ENCODE peak calls at places on chromosomes 3 and 15, in nine cellular contexts. A is ELR; H is NCI-H2171; G is stimulated activated CD4-positive, alpha-beta T cell treated with anti-CD3 and anti-CD28 coated beads, Interleukin-1b, Interleukin-23, amount 100 ng/mL, for 4 hours; I is amygdala; F is activated gamma-delta T cell treated with Interleukin-2 at 50 U/mL for 16 hours; X is HFF-Myc; U is HEK293T; N is left ventricle myocardium inferior. M is an unnamed sample.
A peak's percentile ranks its signal among the peaks of the same experiment; 100 is the strongest.

GRCh38 chr3:184110316-184110725 is 13.5 kb downstream of the HTR3E start:
- DNase-seq in A (peak; percentile 80), H (no peak), G (no peak), I (no peak), F (no peak), X (no peak), U (no peak), N (no peak), M (no peak)

GRCh38 chr3:123571264-123571972 is 13.4 kb downstream of the HACD2 start:
- DNase-seq in A (no peak), H (no peak), G (no peak), I (no peak), F (no peak), X (no peak), U (no peak), N (no peak), M (no peak)

GRCh38 chr15:63112871-63113270 is 8.8 kb upstream of the LACTB start:
- DNase-seq in A (no peak), H (no peak), G (no peak), I (no peak), F (no peak), X (no peak), U (no peak), N (no peak), M (no peak)

GRCh38 chr15:65732698-65733097 is 59.4 kb downstream of the DENND4A start:
- DNase-seq in A (no peak), H (no peak), G (no peak), I (no peak), F (no peak), X (no peak), U (no peak), N (no peak), M (no peak)

GRCh38 chr3:160401301-160402095 is 2.0 kb downstream of the SMC4 start:
- DNase-seq in A (peak; percentile 81), H (no peak), G (no peak), I (no peak), F (no peak), X (no peak), U (no peak), N (no peak), M (peak; percentile 1)

GRCh38 chr3:2770451-2770850 is 339.7 kb downstream of the IL5RA start:
- DNase-seq in A (no peak), H (no peak), G (no peak), I (no peak), F (no peak), X (no peak), U (no peak), N (no peak), M (no peak)

GRCh38 chr15:28006116-28006911 is 92.8 kb downstream of the OCA2 start:
- DNase-seq in A (no peak), H (no peak), G (no peak), I (no peak), F (no peak), X (no peak), U (no peak), N (no peak), M (no peak)

GRCh38 chr3:14588713-14589112 is 48.6 kb upstream of the GRIP2 start:
- DNase-seq in A (no peak), H (no peak), G (no peak), I (no peak), F (no peak), X (no peak), U (no peak), N (no peak), M (no peak)

GRCh38 chr15:70269991-70270751 is 172.5 kb upstream of the TLE3 start:
- DNase-seq in A (no peak), H (peak; percentile 17), G (no peak), I (no peak), F (no peak), X (no peak), U (no peak), N (peak; percentile 57), M (no peak)

GRCh38 chr3:79414821-79415220 is 353.0 kb downstream of the ROBO1 start:
- DNase-seq in A (peak; percentile 23), H (no peak), G (no peak), I (no peak), F (no peak), X (no peak), U (no peak), N (peak; percentile 11), M (no peak)

GRCh38 chr3:94162700-94163099 is 99.8 kb downstream of the NSUN3 start:
- DNase-seq in A (peak; percentile 88), H (no peak), G (no peak), I (no peak), F (no peak), X (peak; percentile 25), U (no peak), N (no peak), M (no peak)

GRCh38 chr3:157532529-157533297 is 29.5 kb upstream of the VEPH1 start:
- DNase-seq in A (peak; percentile 94), H (peak; percentile 78), G (no peak), I (no peak), F (no peak), X (peak; percentile 90), U (peak; percentile 67), N (no peak), M (peak; percentile 5)

GRCh38 chr3:189999718-190000117 is 121.0 kb downstream of the P3H2 start:
- DNase-seq in A (peak; percentile 11), H (no peak), G (no peak), I (no peak), F (no peak), X (no peak), U (no peak), N (no peak), M (no peak)

GRCh38 chr3:11774296-11774877 is 72.3 kb downstream of the TAMM41 start:
- DNase-seq in A (peak; percentile 60), H (no peak), G (no peak), I (no peak), F (no peak), X (peak; percentile 37), U (peak; percentile 76), N (no peak), M (no peak)

GRCh38 chr3:149216195-149216869 is 5.3 kb downstream of the CP start:
- DNase-seq in A (no peak), H (no peak), G (no peak), I (no peak), F (no peak), X (no peak), U (no peak), N (no peak), M (no peak)

GRCh38 chr3:144018776-144019175 is 47.2 kb downstream of the DIPK2A start:
- DNase-seq in A (peak; percentile 85), H (no peak), G (no peak), I (no peak), F (no peak), X (no peak), U (no peak), N (no peak), M (no peak)

GRCh38 chr3:196901768-196902167 is 34.0 kb downstream of the SENP5 start:
- DNase-seq in A (no peak), H (no peak), G (no peak), I (no peak), F (no peak), X (no peak), U (no peak), N (no peak), M (no peak)

GRCh38 chr3:30553641-30554316 is 52.6 kb upstream of the TGFBR2 start:
- DNase-seq in A (peak; percentile 60), H (no peak), G (no peak), I (no peak), F (no peak), X (no peak), U (no peak), N (no peak), M (no peak)

GRCh38 chr3:110521019-110521418 is 550.6 kb upstream of the NECTIN3 start:
- DNase-seq in A (peak; percentile 95), H (no peak), G (no peak), I (no peak), F (no peak), X (peak; percentile 88), U (no peak), N (no peak), M (no peak)

GRCh38 chr3:179811321-179812095 is 158.7 kb downstream of the USP13 start:
- DNase-seq in A (peak; percentile 85), H (peak; percentile 61), G (no peak), I (peak; percentile 2), F (no peak), X (peak; percentile 50), U (peak; percentile 50), N (no peak), M (peak; percentile 3)

GRCh38 chr15:91892417-91892816 is 38.9 kb downstream of the SLCO3A1 start:
- DNase-seq in A (no peak), H (no peak), G (no peak), I (no peak), F (no peak), X (no peak), U (no peak), N (no peak), M (no peak)

GRCh38 chr15:95363636-95364035 is 966.9 kb upstream of the NR2F2 start:
- DNase-seq in A (no peak), H (no peak), G (no peak), I (no peak), F (no peak), X (peak; percentile 46), U (no peak), N (no peak), M (no peak)

GRCh38 chr3:157939166-157939565 is 167.1 kb downstream of the SHOX2 start:
- DNase-seq in A (no peak), H (no peak), G (no peak), I (no peak), F (no peak), X (no peak), U (no peak), N (no peak), M (no peak)

GRCh38 chr15:27903405-27903804 is 195.7 kb downstream of the OCA2 start:
- DNase-seq in A (no peak), H (no peak), G (no peak), I (no peak), F (no peak), X (no peak), U (no peak), N (no peak), M (no peak)

GRCh38 chr15:27790270-27790669 is 308.8 kb downstream of the OCA2 start:
- DNase-seq in A (no peak), H (no peak), G (no peak), I (no peak), F (no peak), X (no peak), U (no peak), N (no peak), M (no peak)

GRCh38 chr3:117052356-117052755 is 342.8 kb downstream of the TUSC7 start:
- DNase-seq in A (peak; percentile 4), H (no peak), G (no peak), I (no peak), F (no peak), X (no peak), U (no peak), N (no peak), M (no peak)

GRCh38 chr3:190618349-190619030 is 104.6 kb downstream of the IL1RAP start:
- DNase-seq in A (peak; percentile 17), H (no peak), G (no peak), I (no peak), F (no peak), X (no peak), U (no peak), N (no peak), M (no peak)

GRCh38 chr3:98999675-99000074 is 98.2 kb upstream of the DCBLD2 start:
- DNase-seq in A (no peak), H (no peak), G (no peak), I (no peak), F (no peak), X (no peak), U (no peak), N (no peak), M (no peak)

M was measured in memory B cell.